ENCODE peak calls at places on chromosomes 5 and 9, in ten cellular contexts. One of them, this sample, is unnamed.

GRCh38 chr9:89917861-89918260 is 313.0 kb downstream of the GADD45G start:
- DNase-seq in fibroblast of mammary gland: no peak
- DNase-seq in cardiac fibroblast: no peak
- DNase-seq in CD8-positive, alpha-beta T cell: no peak
- DNase-seq in astrocyte: no peak
- DNase-seq in activated CD4-positive, alpha-beta T cell treated with anti-CD3 and anti-CD28 coated beads, Interleukin-2, amount 50 U/mL, for 24 hours: no peak
- DNase-seq in ELR: no peak
- DNase-seq in memory B cell: no peak
- DNase-seq in COR-L47: no peak
- DNase-seq in LHCN-M2: no peak
- DNase-seq in this sample: no peak

GRCh38 chr5:127290946-127291763 is 559 bp downstream of the MEGF10 start:
- DNase-seq in fibroblast of mammary gland: no peak
- DNase-seq in cardiac fibroblast: peak; percentile 10
- DNase-seq in CD8-positive, alpha-beta T cell: no peak
- DNase-seq in astrocyte: no peak
- DNase-seq in activated CD4-positive, alpha-beta T cell treated with anti-CD3 and anti-CD28 coated beads, Interleukin-2, amount 50 U/mL, for 24 hours: no peak
- DNase-seq in ELR: no peak
- DNase-seq in memory B cell: no peak
- DNase-seq in COR-L47: no peak
- DNase-seq in LHCN-M2: peak; percentile 26
- DNase-seq in this sample: no peak

GRCh38 chr5:177604116-177604521 is 4.2 kb downstream of the B4GALT7 start:
- DNase-seq in fibroblast of mammary gland: no peak
- DNase-seq in cardiac fibroblast: no peak
- DNase-seq in CD8-positive, alpha-beta T cell: no peak
- DNase-seq in astrocyte: no peak
- DNase-seq in activated CD4-positive, alpha-beta T cell treated with anti-CD3 and anti-CD28 coated beads, Interleukin-2, amount 50 U/mL, for 24 hours: no peak
- DNase-seq in ELR: no peak
- DNase-seq in memory B cell: no peak
- DNase-seq in COR-L47: no peak
- DNase-seq in LHCN-M2: no peak
- DNase-seq in this sample: no peak

GRCh38 chr5:132384506-132384905 is 15.0 kb downstream of the SLC22A5 start:
- DNase-seq in fibroblast of mammary gland: no peak
- DNase-seq in cardiac fibroblast: no peak
- DNase-seq in CD8-positive, alpha-beta T cell: no peak
- DNase-seq in astrocyte: no peak
- DNase-seq in activated CD4-positive, alpha-beta T cell treated with anti-CD3 and anti-CD28 coated beads, Interleukin-2, amount 50 U/mL, for 24 hours: no peak
- DNase-seq in ELR: no peak
- DNase-seq in memory B cell: no peak
- DNase-seq in COR-L47: no peak
- DNase-seq in LHCN-M2: no peak
- DNase-seq in this sample: no peak

GRCh38 chr5:138467711-138468132 is 2.4 kb downstream of the EGR1 start:
- DNase-seq in fibroblast of mammary gland: no peak
- DNase-seq in cardiac fibroblast: no peak
- DNase-seq in CD8-positive, alpha-beta T cell: no peak
- DNase-seq in astrocyte: no peak
- DNase-seq in activated CD4-positive, alpha-beta T cell treated with anti-CD3 and anti-CD28 coated beads, Interleukin-2, amount 50 U/mL, for 24 hours: no peak
- DNase-seq in ELR: no peak
- DNase-seq in memory B cell: no peak
- DNase-seq in COR-L47: no peak
- DNase-seq in LHCN-M2: no peak
- DNase-seq in this sample: no peak

GRCh38 chr9:111621895-111622480 is 9.1 kb upstream of the DNAJC25 start:
- DNase-seq in fibroblast of mammary gland: peak; percentile 59
- DNase-seq in cardiac fibroblast: peak; percentile 73
- DNase-seq in CD8-positive, alpha-beta T cell: peak; percentile 13
- DNase-seq in astrocyte: no peak
- DNase-seq in activated CD4-positive, alpha-beta T cell treated with anti-CD3 and anti-CD28 coated beads, Interleukin-2, amount 50 U/mL, for 24 hours: peak; percentile 24
- DNase-seq in ELR: peak; percentile 61
- DNase-seq in memory B cell: peak; percentile 19
- DNase-seq in COR-L47: no peak
- DNase-seq in LHCN-M2: peak; percentile 48
- DNase-seq in this sample: no peak

GRCh38 chr5:91403404-91403803 is 20.3 kb upstream of the ARRDC3 start:
- DNase-seq in fibroblast of mammary gland: peak; percentile 77
- DNase-seq in cardiac fibroblast: peak; percentile 14
- DNase-seq in CD8-positive, alpha-beta T cell: no peak
- DNase-seq in astrocyte: peak; percentile 45
- DNase-seq in activated CD4-positive, alpha-beta T cell treated with anti-CD3 and anti-CD28 coated beads, Interleukin-2, amount 50 U/mL, for 24 hours: no peak
- DNase-seq in ELR: no peak
- DNase-seq in memory B cell: no peak
- DNase-seq in COR-L47: no peak
- DNase-seq in LHCN-M2: no peak
- DNase-seq in this sample: no peak

GRCh38 chr5:51881901-51882300 is 498.7 kb downstream of the ISL1 start:
- DNase-seq in fibroblast of mammary gland: no peak
- DNase-seq in cardiac fibroblast: no peak
- DNase-seq in CD8-positive, alpha-beta T cell: no peak
- DNase-seq in astrocyte: no peak
- DNase-seq in activated CD4-positive, alpha-beta T cell treated with anti-CD3 and anti-CD28 coated beads, Interleukin-2, amount 50 U/mL, for 24 hours: no peak
- DNase-seq in ELR: no peak
- DNase-seq in memory B cell: no peak
- DNase-seq in COR-L47: no peak
- DNase-seq in LHCN-M2: no peak
- DNase-seq in this sample: no peak

GRCh38 chr5:61624966-61625681 is 293.1 kb downstream of the ZSWIM6 start:
- DNase-seq in fibroblast of mammary gland: no peak
- DNase-seq in cardiac fibroblast: no peak
- DNase-seq in CD8-positive, alpha-beta T cell: no peak
- DNase-seq in astrocyte: no peak
- DNase-seq in activated CD4-positive, alpha-beta T cell treated with anti-CD3 and anti-CD28 coated beads, Interleukin-2, amount 50 U/mL, for 24 hours: no peak
- DNase-seq in ELR: peak; percentile 12
- DNase-seq in memory B cell: no peak
- DNase-seq in COR-L47: no peak
- DNase-seq in LHCN-M2: no peak
- DNase-seq in this sample: no peak

GRCh38 chr5:36934740-36935356 is 58.3 kb downstream of the NIPBL start:
- DNase-seq in fibroblast of mammary gland: peak; percentile 52
- DNase-seq in cardiac fibroblast: peak; percentile 34
- DNase-seq in CD8-positive, alpha-beta T cell: no peak
- DNase-seq in astrocyte: no peak
- DNase-seq in activated CD4-positive, alpha-beta T cell treated with anti-CD3 and anti-CD28 coated beads, Interleukin-2, amount 50 U/mL, for 24 hours: no peak
- DNase-seq in ELR: peak; percentile 38
- DNase-seq in memory B cell: no peak
- DNase-seq in COR-L47: no peak
- DNase-seq in LHCN-M2: no peak
- DNase-seq in this sample: no peak

GRCh38 chr9:134666801-134667200 is 25.2 kb downstream of the COL5A1 start:
- DNase-seq in fibroblast of mammary gland: peak; percentile 85
- DNase-seq in cardiac fibroblast: no peak
- DNase-seq in CD8-positive, alpha-beta T cell: no peak
- DNase-seq in astrocyte: peak; percentile 57
- DNase-seq in activated CD4-positive, alpha-beta T cell treated with anti-CD3 and anti-CD28 coated beads, Interleukin-2, amount 50 U/mL, for 24 hours: no peak
- DNase-seq in ELR: peak; percentile 91
- DNase-seq in memory B cell: no peak
- DNase-seq in COR-L47: no peak
- DNase-seq in LHCN-M2: peak; percentile 62
- DNase-seq in this sample: no peak

GRCh38 chr5:1067141-1068121 is 44.4 kb downstream of the SLC12A7 start:
- DNase-seq in fibroblast of mammary gland: no peak
- DNase-seq in cardiac fibroblast: peak; percentile 19
- DNase-seq in CD8-positive, alpha-beta T cell: no peak
- DNase-seq in astrocyte: no peak
- DNase-seq in activated CD4-positive, alpha-beta T cell treated with anti-CD3 and anti-CD28 coated beads, Interleukin-2, amount 50 U/mL, for 24 hours: no peak
- DNase-seq in ELR: no peak
- DNase-seq in memory B cell: no peak
- DNase-seq in COR-L47: no peak
- DNase-seq in LHCN-M2: no peak
- DNase-seq in this sample: no peak

GRCh38 chr5:96963267-96963666 is 27.4 kb downstream of the LNPEP start:
- DNase-seq in fibroblast of mammary gland: peak; percentile 93
- DNase-seq in cardiac fibroblast: peak; percentile 70
- DNase-seq in CD8-positive, alpha-beta T cell: no peak
- DNase-seq in astrocyte: peak; percentile 52
- DNase-seq in activated CD4-positive, alpha-beta T cell treated with anti-CD3 and anti-CD28 coated beads, Interleukin-2, amount 50 U/mL, for 24 hours: no peak
- DNase-seq in ELR: peak; percentile 73
- DNase-seq in memory B cell: no peak
- DNase-seq in COR-L47: no peak
- DNase-seq in LHCN-M2: peak; percentile 93
- DNase-seq in this sample: no peak

GRCh38 chr9:69455311-69455710 is 130.3 kb downstream of the ENTREP1 start:
- DNase-seq in fibroblast of mammary gland: no peak
- DNase-seq in cardiac fibroblast: no peak
- DNase-seq in CD8-positive, alpha-beta T cell: no peak
- DNase-seq in astrocyte: no peak
- DNase-seq in activated CD4-positive, alpha-beta T cell treated with anti-CD3 and anti-CD28 coated beads, Interleukin-2, amount 50 U/mL, for 24 hours: no peak
- DNase-seq in ELR: no peak
- DNase-seq in memory B cell: no peak
- DNase-seq in COR-L47: peak; percentile 49
- DNase-seq in LHCN-M2: no peak
- DNase-seq in this sample: no peak

GRCh38 chr9:93808115-93809029 is 146.8 kb downstream of the BARX1 start:
- DNase-seq in fibroblast of mammary gland: no peak
- DNase-seq in cardiac fibroblast: no peak
- DNase-seq in CD8-positive, alpha-beta T cell: no peak
- DNase-seq in astrocyte: no peak
- DNase-seq in activated CD4-positive, alpha-beta T cell treated with anti-CD3 and anti-CD28 coated beads, Interleukin-2, amount 50 U/mL, for 24 hours: no peak
- DNase-seq in ELR: no peak
- DNase-seq in memory B cell: no peak
- DNase-seq in COR-L47: no peak
- DNase-seq in LHCN-M2: no peak
- DNase-seq in this sample: no peak

GRCh38 chr5:123474238-123474637 is 37.7 kb upstream of the CSNK1G3 start:
- DNase-seq in fibroblast of mammary gland: peak; percentile 26
- DNase-seq in cardiac fibroblast: no peak
- DNase-seq in CD8-positive, alpha-beta T cell: no peak
- DNase-seq in astrocyte: no peak
- DNase-seq in activated CD4-positive, alpha-beta T cell treated with anti-CD3 and anti-CD28 coated beads, Interleukin-2, amount 50 U/mL, for 24 hours: no peak
- DNase-seq in ELR: no peak
- DNase-seq in memory B cell: no peak
- DNase-seq in COR-L47: peak; percentile 15
- DNase-seq in LHCN-M2: no peak
- DNase-seq in this sample: no peak

GRCh38 chr5:147635882-147636531 is 126.1 kb upstream of the DPYSL3 start:
- DNase-seq in fibroblast of mammary gland: no peak
- DNase-seq in cardiac fibroblast: no peak
- DNase-seq in CD8-positive, alpha-beta T cell: no peak
- DNase-seq in astrocyte: no peak
- DNase-seq in activated CD4-positive, alpha-beta T cell treated with anti-CD3 and anti-CD28 coated beads, Interleukin-2, amount 50 U/mL, for 24 hours: no peak
- DNase-seq in ELR: no peak
- DNase-seq in memory B cell: no peak
- DNase-seq in COR-L47: no peak
- DNase-seq in LHCN-M2: no peak
- DNase-seq in this sample: no peak

GRCh38 chr9:105264380-105264779 is 19.9 kb downstream of the SLC44A1 start:
- DNase-seq in fibroblast of mammary gland: peak; percentile 71
- DNase-seq in cardiac fibroblast: no peak
- DNase-seq in CD8-positive, alpha-beta T cell: no peak
- DNase-seq in astrocyte: no peak
- DNase-seq in activated CD4-positive, alpha-beta T cell treated with anti-CD3 and anti-CD28 coated beads, Interleukin-2, amount 50 U/mL, for 24 hours: no peak
- DNase-seq in ELR: peak; percentile 46
- DNase-seq in memory B cell: no peak
- DNase-seq in COR-L47: no peak
- DNase-seq in LHCN-M2: peak; percentile 41
- DNase-seq in this sample: no peak

GRCh38 chr9:5863092-5863746 is 27.5 kb upstream of the MLANA start:
- DNase-seq in fibroblast of mammary gland: no peak
- DNase-seq in cardiac fibroblast: no peak
- DNase-seq in CD8-positive, alpha-beta T cell: no peak
- DNase-seq in astrocyte: no peak
- DNase-seq in activated CD4-positive, alpha-beta T cell treated with anti-CD3 and anti-CD28 coated beads, Interleukin-2, amount 50 U/mL, for 24 hours: no peak
- DNase-seq in ELR: no peak
- DNase-seq in memory B cell: no peak
- DNase-seq in COR-L47: no peak
- DNase-seq in LHCN-M2: no peak
- DNase-seq in this sample: no peak

GRCh38 chr9:86096382-86096781 is 3.0 kb downstream of the GOLM1 start:
- DNase-seq in fibroblast of mammary gland: peak; percentile 52
- DNase-seq in cardiac fibroblast: peak; percentile 44
- DNase-seq in CD8-positive, alpha-beta T cell: no peak
- DNase-seq in astrocyte: peak; percentile 59
- DNase-seq in activated CD4-positive, alpha-beta T cell treated with anti-CD3 and anti-CD28 coated beads, Interleukin-2, amount 50 U/mL, for 24 hours: no peak
- DNase-seq in ELR: peak; percentile 62
- DNase-seq in memory B cell: no peak
- DNase-seq in COR-L47: no peak
- DNase-seq in LHCN-M2: peak; percentile 5
- DNase-seq in this sample: no peak

GRCh38 chr5:96788112-96788749 is 19.5 kb downstream of the ERAP1 start:
- DNase-seq in fibroblast of mammary gland: peak; percentile 38
- DNase-seq in cardiac fibroblast: peak; percentile 33
- DNase-seq in CD8-positive, alpha-beta T cell: no peak
- DNase-seq in astrocyte: no peak
- DNase-seq in activated CD4-positive, alpha-beta T cell treated with anti-CD3 and anti-CD28 coated beads, Interleukin-2, amount 50 U/mL, for 24 hours: no peak
- DNase-seq in ELR: no peak
- DNase-seq in memory B cell: no peak
- DNase-seq in COR-L47: peak; percentile 9
- DNase-seq in LHCN-M2: peak; percentile 10
- DNase-seq in this sample: no peak

GRCh38 chr5:1110260-1110929 is 1.5 kb downstream of the SLC12A7 start:
- DNase-seq in fibroblast of mammary gland: no peak
- DNase-seq in cardiac fibroblast: no peak
- DNase-seq in CD8-positive, alpha-beta T cell: no peak
- DNase-seq in astrocyte: no peak
- DNase-seq in activated CD4-positive, alpha-beta T cell treated with anti-CD3 and anti-CD28 coated beads, Interleukin-2, amount 50 U/mL, for 24 hours: no peak
- DNase-seq in ELR: no peak
- DNase-seq in memory B cell: no peak
- DNase-seq in COR-L47: no peak
- DNase-seq in LHCN-M2: no peak
- DNase-seq in this sample: no peak

GRCh38 chr5:16909464-16909863 is 26.6 kb downstream of the MYO10 start:
- DNase-seq in fibroblast of mammary gland: peak; percentile 71
- DNase-seq in cardiac fibroblast: peak; percentile 36
- DNase-seq in CD8-positive, alpha-beta T cell: no peak
- DNase-seq in astrocyte: peak; percentile 44
- DNase-seq in activated CD4-positive, alpha-beta T cell treated with anti-CD3 and anti-CD28 coated beads, Interleukin-2, amount 50 U/mL, for 24 hours: no peak
- DNase-seq in ELR: no peak
- DNase-seq in memory B cell: no peak
- DNase-seq in COR-L47: no peak
- DNase-seq in LHCN-M2: no peak
- DNase-seq in this sample: no peak

GRCh38 chr9:37104183-37104889 is 16.0 kb upstream of the ZCCHC7 start:
- DNase-seq in fibroblast of mammary gland: peak; percentile 90
- DNase-seq in cardiac fibroblast: peak; percentile 72
- DNase-seq in CD8-positive, alpha-beta T cell: no peak
- DNase-seq in astrocyte: peak; percentile 67
- DNase-seq in activated CD4-positive, alpha-beta T cell treated with anti-CD3 and anti-CD28 coated beads, Interleukin-2, amount 50 U/mL, for 24 hours: no peak
- DNase-seq in ELR: peak; percentile 87
- DNase-seq in memory B cell: no peak
- DNase-seq in COR-L47: no peak
- DNase-seq in LHCN-M2: peak; percentile 66
- DNase-seq in this sample: no peak

GRCh38 chr9:127347831-127348699 is 48.9 kb upstream of the SLC2A8 start:
- DNase-seq in fibroblast of mammary gland: peak; percentile 77
- DNase-seq in cardiac fibroblast: peak; percentile 66
- DNase-seq in CD8-positive, alpha-beta T cell: no peak
- DNase-seq in astrocyte: peak; percentile 17
- DNase-seq in activated CD4-positive, alpha-beta T cell treated with anti-CD3 and anti-CD28 coated beads, Interleukin-2, amount 50 U/mL, for 24 hours: no peak
- DNase-seq in ELR: peak; percentile 69
- DNase-seq in memory B cell: no peak
- DNase-seq in COR-L47: no peak
- DNase-seq in LHCN-M2: no peak
- DNase-seq in this sample: no peak

GRCh38 chr9:75181748-75182147 is 93.4 kb downstream of the OSTF1 start:
- DNase-seq in fibroblast of mammary gland: peak; percentile 55
- DNase-seq in cardiac fibroblast: peak; percentile 22
- DNase-seq in CD8-positive, alpha-beta T cell: no peak
- DNase-seq in astrocyte: peak; percentile 58
- DNase-seq in activated CD4-positive, alpha-beta T cell treated with anti-CD3 and anti-CD28 coated beads, Interleukin-2, amount 50 U/mL, for 24 hours: no peak
- DNase-seq in ELR: peak; percentile 80
- DNase-seq in memory B cell: no peak
- DNase-seq in COR-L47: no peak
- DNase-seq in LHCN-M2: peak; percentile 52
- DNase-seq in this sample: no peak

GRCh38 chr5:178213748-178214151 is 9.4 kb downstream of the HNRNPAB start:
- DNase-seq in fibroblast of mammary gland: no peak
- DNase-seq in cardiac fibroblast: no peak
- DNase-seq in CD8-positive, alpha-beta T cell: no peak
- DNase-seq in astrocyte: no peak
- DNase-seq in activated CD4-positive, alpha-beta T cell treated with anti-CD3 and anti-CD28 coated beads, Interleukin-2, amount 50 U/mL, for 24 hours: no peak
- DNase-seq in ELR: no peak
- DNase-seq in memory B cell: no peak
- DNase-seq in COR-L47: no peak
- DNase-seq in LHCN-M2: no peak
- DNase-seq in this sample: no peak

GRCh38 chr9:133991964-133992779 is at the start of gene VAV2:
- DNase-seq in fibroblast of mammary gland: peak; percentile 45
- DNase-seq in cardiac fibroblast: peak; percentile 69
- DNase-seq in CD8-positive, alpha-beta T cell: peak; percentile 23
- DNase-seq in astrocyte: no peak
- DNase-seq in activated CD4-positive, alpha-beta T cell treated with anti-CD3 and anti-CD28 coated beads, Interleukin-2, amount 50 U/mL, for 24 hours: no peak
- DNase-seq in ELR: peak; percentile 78
- DNase-seq in memory B cell: peak; percentile 57
- DNase-seq in COR-L47: no peak
- DNase-seq in LHCN-M2: peak; percentile 41
- DNase-seq in this sample: peak; percentile 32